ENCODE peak calls at places on chromosomes 3 and 15, in ten cellular contexts. X is T-helper 2 cell; R is NAMALWA; Q is HCT116; E is MCF 10A; W is gastrocnemius medialis; L is fibroblast of lung; N is stimulated activated naive CD8-positive, alpha-beta T cell treated with anti-CD3 and anti-CD28 coated beads, Interleukin-15, amount 100 ng/mL, for 72 hours; H is SW 1271; B is GM19239. O is an unnamed sample.

GRCh38 chr15:63593705-63594671 is 3.2 kb upstream of the FBXL22 start:
- DNase-seq in N (peak; percentile 58), L (no peak), B (no peak), R (no peak), W (no peak), H (no peak), E (no peak), X (no peak), Q (no peak), O (no peak)

GRCh38 chr3:8560608-8561007 is 59.0 kb downstream of the LMCD1 start:
- DNase-seq in X (no peak), E (peak; percentile 7), Q (no peak), H (no peak), W (no peak), L (peak; percentile 91), B (no peak), N (no peak), R (no peak), O (no peak)

GRCh38 chr3:85360742-85361387 is 402.1 kb downstream of the CADM2 start:
- DNase-seq in B (no peak), W (peak; percentile 15), X (no peak), R (peak; percentile 45), E (peak; percentile 57), N (no peak), Q (no peak), H (no peak), L (peak; percentile 57), O (peak; percentile 76)

GRCh38 chr3:62323241-62323640 is 50.1 kb downstream of the FEZF2 start:
- DNase-seq in B (no peak), W (no peak), E (no peak), N (no peak), L (no peak), X (no peak), H (no peak), R (no peak), Q (no peak), O (no peak)

GRCh38 chr3:127535901-127536817 is 54.4 kb downstream of the TPRA1 start:
- DNase-seq in X (no peak), Q (no peak), W (no peak), N (no peak), L (no peak), E (no peak), B (no peak), H (no peak), R (no peak), O (no peak)

GRCh38 chr15:77021803-77022381 is 27.0 kb downstream of the PSTPIP1 start:
- DNase-seq in Q (no peak), B (no peak), N (peak; percentile 66), R (no peak), E (no peak), X (no peak), W (peak; percentile 13), H (peak; percentile 55), L (peak; percentile 24), O (no peak)

GRCh38 chr3:160343132-160343531 is 55.9 kb downstream of the IFT80 start:
- DNase-seq in W (no peak), E (peak; percentile 36), L (peak; percentile 49), R (peak; percentile 43), H (peak; percentile 13), X (no peak), B (no peak), Q (no peak), N (no peak), O (no peak)

GRCh38 chr3:187014417-187014864 is 84.1 kb downstream of the ST6GAL1 start:
- DNase-seq in R (no peak), X (no peak), Q (no peak), L (peak; percentile 71), B (no peak), H (no peak), E (peak; percentile 57), W (no peak), N (no peak), O (no peak)

GRCh38 chr15:101053261-101053660 is 134.1 kb downstream of the LRRK1 start:
- DNase-seq in W (no peak), H (no peak), R (no peak), L (no peak), X (no peak), E (no peak), N (no peak), Q (no peak), B (no peak), O (no peak)

GRCh38 chr3:54756330-54756731 is 171.5 kb downstream of the LRTM1 start:
- DNase-seq in W (no peak), L (peak; percentile 90), R (no peak), B (no peak), Q (no peak), N (no peak), X (no peak), H (no peak), E (no peak), O (no peak)

GRCh38 chr3:151147299-151147698 is 55.7 kb downstream of the GPR171 start:
- DNase-seq in N (no peak), B (no peak), R (no peak), L (no peak), Q (no peak), H (no peak), W (no peak), E (no peak), X (no peak), O (no peak)

GRCh38 chr3:55483196-55484095 is 3.7 kb downstream of the WNT5A start:
- DNase-seq in E (no peak), B (no peak), W (no peak), H (no peak), L (peak; percentile 27), N (peak; percentile 10), Q (no peak), X (no peak), R (no peak), O (no peak)

GRCh38 chr3:47571391-47572165 is 7.1 kb downstream of the CSPG5 start:
- DNase-seq in N (no peak), H (no peak), R (no peak), Q (no peak), L (no peak), B (no peak), E (no peak), X (no peak), W (no peak), O (peak; percentile 54)

GRCh38 chr3:13025090-13025489 is 48.1 kb downstream of the IQSEC1 start:
- DNase-seq in B (no peak), L (peak; percentile 61), Q (peak; percentile 4), X (no peak), E (peak; percentile 63), N (no peak), H (no peak), W (no peak), R (no peak), O (no peak)

GRCh38 chr15:45171912-45172311 is 15.9 kb downstream of the SHF start:
- DNase-seq in E (no peak), R (no peak), L (no peak), N (no peak), X (no peak), B (no peak), W (no peak), Q (no peak), H (no peak), O (no peak)

GRCh38 chr15:75597667-75598341 is 18.7 kb upstream of the PTPN9 start:
- DNase-seq in X (no peak), H (no peak), L (no peak), B (no peak), R (peak; percentile 50), N (peak; percentile 19), W (no peak), Q (no peak), E (peak; percentile 14), O (no peak)

GRCh38 chr3:119990888-119991287 is 103.4 kb downstream of the GSK3B start:
- DNase-seq in L (peak; percentile 36), E (peak; percentile 56), N (no peak), Q (no peak), B (no peak), W (no peak), X (no peak), H (no peak), R (no peak), O (no peak)

GRCh38 chr15:42065008-42065407 is 29.4 kb downstream of the PLA2G4D start:
- DNase-seq in B (no peak), X (no peak), N (no peak), Q (no peak), E (no peak), L (no peak), R (peak; percentile 46), W (no peak), H (no peak), O (no peak)

GRCh38 chr3:32593903-32594525 is 23.4 kb upstream of the DYNC1LI1 start:
- DNase-seq in X (no peak), W (no peak), H (no peak), N (no peak), R (no peak), L (peak; percentile 37), B (no peak), Q (no peak), E (peak; percentile 84), O (no peak)

GRCh38 chr3:157042226-157042625 is 117.7 kb downstream of the CCNL1 start:
- DNase-seq in Q (no peak), X (no peak), N (no peak), R (no peak), L (no peak), E (no peak), W (peak; percentile 17), H (no peak), B (no peak), O (no peak)

GRCh38 chr3:99505646-99506269 is 132.6 kb upstream of the COL8A1 start:
- DNase-seq in X (no peak), R (no peak), Q (no peak), W (peak; percentile 56), H (no peak), L (peak; percentile 82), E (peak; percentile 93), B (peak; percentile 25), N (peak; percentile 51), O (no peak)

GRCh38 chr3:196414469-196414868 is 17.8 kb downstream of the UBXN7 start:
- DNase-seq in X (no peak), R (no peak), H (no peak), B (no peak), N (no peak), L (no peak), Q (no peak), W (no peak), E (no peak), O (no peak)

GRCh38 chr15:57861039-57861638 is 154.6 kb downstream of the POLR2M start:
- DNase-seq in Q (peak; percentile 60), L (peak; percentile 80), E (peak; percentile 75), N (no peak), R (peak; percentile 79), H (peak; percentile 20), W (no peak), B (peak; percentile 9), X (no peak), O (peak; percentile 80)

GRCh38 chr3:40623567-40623966 is 98.8 kb downstream of the ZNF621 start:
- DNase-seq in N (peak; percentile 17), E (peak; percentile 40), R (peak; percentile 84), W (no peak), H (no peak), Q (no peak), L (no peak), X (no peak), B (peak; percentile 7), O (no peak)

GRCh38 chr3:141796436-141797166 is 33.4 kb downstream of the GRK7 start:
- DNase-seq in Q (no peak), R (peak; percentile 93), W (peak; percentile 16), L (no peak), E (no peak), B (peak; percentile 76), H (no peak), N (peak; percentile 88), X (no peak), O (no peak)

GRCh38 chr15:101124731-101125558 is 126.9 kb downstream of the CHSY1 start:
- DNase-seq in E (peak; percentile 14), L (peak; percentile 83), H (no peak), Q (peak; percentile 15), R (no peak), X (no peak), N (no peak), W (no peak), B (no peak), O (no peak)

GRCh38 chr15:41659855-41660234 is 360 bp upstream of the MGA start:
- DNase-seq in X (no peak), W (no peak), L (no peak), R (no peak), E (no peak), Q (no peak), H (no peak), N (no peak), B (no peak), O (peak; percentile 27)

GRCh38 chr3:77026904-77027634 is 12.8 kb upstream of the ROBO2 start:
- DNase-seq in N (no peak), H (no peak), L (no peak), B (no peak), R (no peak), E (no peak), Q (no peak), X (no peak), W (no peak), O (no peak)